ENCODE peak calls at places on chromosomes 16 and 17, in four cellular contexts. One of them, this sample, is unnamed.

GRCh38 chr16:2026461-2027023 is at the start of gene NHERF2:
- ATAC-seq in gastroesophageal sphincter: peak
- ATAC-seq in activated naive CD8-positive, alpha-beta T cell treated with anti-CD3 and anti-CD28 coated beads, Interleukin-2, amount 50 U/mL, for 24 hours: no peak
- ATAC-seq in PC-3: peak
- ATAC-seq in this sample: no peak

GRCh38 chr16:82439678-82440293 is 187.0 kb upstream of the CDH13 start:
- ATAC-seq in gastroesophageal sphincter: no peak
- ATAC-seq in activated naive CD8-positive, alpha-beta T cell treated with anti-CD3 and anti-CD28 coated beads, Interleukin-2, amount 50 U/mL, for 24 hours: no peak
- ATAC-seq in PC-3: no peak
- ATAC-seq in this sample: no peak

GRCh38 chr16:53511403-53512280 is 8.6 kb upstream of the AKTIP start:
- ATAC-seq in gastroesophageal sphincter: no peak
- ATAC-seq in activated naive CD8-positive, alpha-beta T cell treated with anti-CD3 and anti-CD28 coated beads, Interleukin-2, amount 50 U/mL, for 24 hours: no peak
- ATAC-seq in PC-3: peak
- ATAC-seq in this sample: peak

GRCh38 chr17:73126716-73127473 is 34.4 kb upstream of the SLC39A11 start:
- ATAC-seq in gastroesophageal sphincter: no peak
- ATAC-seq in activated naive CD8-positive, alpha-beta T cell treated with anti-CD3 and anti-CD28 coated beads, Interleukin-2, amount 50 U/mL, for 24 hours: no peak
- ATAC-seq in PC-3: no peak
- ATAC-seq in this sample: no peak

GRCh38 chr17:32310927-32311568 is 30.9 kb downstream of the C17orf75 start:
- ATAC-seq in gastroesophageal sphincter: no peak
- ATAC-seq in activated naive CD8-positive, alpha-beta T cell treated with anti-CD3 and anti-CD28 coated beads, Interleukin-2, amount 50 U/mL, for 24 hours: no peak
- ATAC-seq in PC-3: no peak
- ATAC-seq in this sample: no peak

GRCh38 chr16:66714659-66715307 is 18.2 kb upstream of the CMTM4 start:
- ATAC-seq in gastroesophageal sphincter: no peak
- ATAC-seq in activated naive CD8-positive, alpha-beta T cell treated with anti-CD3 and anti-CD28 coated beads, Interleukin-2, amount 50 U/mL, for 24 hours: no peak
- ATAC-seq in PC-3: no peak
- ATAC-seq in this sample: peak

GRCh38 chr16:83968891-83969672 is 1.0 kb downstream of the NECAB2 start:
- ATAC-seq in gastroesophageal sphincter: no peak
- ATAC-seq in activated naive CD8-positive, alpha-beta T cell treated with anti-CD3 and anti-CD28 coated beads, Interleukin-2, amount 50 U/mL, for 24 hours: no peak
- ATAC-seq in PC-3: no peak
- ATAC-seq in this sample: no peak

GRCh38 chr17:45170280-45170975 is 8.8 kb downstream of the HEXIM2 start:
- ATAC-seq in gastroesophageal sphincter: peak
- ATAC-seq in activated naive CD8-positive, alpha-beta T cell treated with anti-CD3 and anti-CD28 coated beads, Interleukin-2, amount 50 U/mL, for 24 hours: peak
- ATAC-seq in PC-3: no peak
- ATAC-seq in this sample: no peak

GRCh38 chr17:68134731-68135130 is 99.2 kb downstream of the KPNA2 start:
- ATAC-seq in gastroesophageal sphincter: no peak
- ATAC-seq in activated naive CD8-positive, alpha-beta T cell treated with anti-CD3 and anti-CD28 coated beads, Interleukin-2, amount 50 U/mL, for 24 hours: no peak
- ATAC-seq in PC-3: no peak
- ATAC-seq in this sample: no peak

GRCh38 chr16:1002399-1003161 is 21.0 kb downstream of the SOX8 start:
- ATAC-seq in gastroesophageal sphincter: peak
- ATAC-seq in activated naive CD8-positive, alpha-beta T cell treated with anti-CD3 and anti-CD28 coated beads, Interleukin-2, amount 50 U/mL, for 24 hours: peak
- ATAC-seq in PC-3: peak
- ATAC-seq in this sample: peak

GRCh38 chr17:59842901-59843652 is 49.7 kb downstream of the TUBD1 start:
- ATAC-seq in gastroesophageal sphincter: no peak
- ATAC-seq in activated naive CD8-positive, alpha-beta T cell treated with anti-CD3 and anti-CD28 coated beads, Interleukin-2, amount 50 U/mL, for 24 hours: peak
- ATAC-seq in PC-3: peak
- ATAC-seq in this sample: peak

GRCh38 chr17:56786989-56787482 is 46.7 kb downstream of the C17orf67 start:
- ATAC-seq in gastroesophageal sphincter: no peak
- ATAC-seq in activated naive CD8-positive, alpha-beta T cell treated with anti-CD3 and anti-CD28 coated beads, Interleukin-2, amount 50 U/mL, for 24 hours: peak
- ATAC-seq in PC-3: peak
- ATAC-seq in this sample: peak

GRCh38 chr16:85018529-85019236 is 7.3 kb upstream of the ZDHHC7 start:
- ATAC-seq in gastroesophageal sphincter: no peak
- ATAC-seq in activated naive CD8-positive, alpha-beta T cell treated with anti-CD3 and anti-CD28 coated beads, Interleukin-2, amount 50 U/mL, for 24 hours: no peak
- ATAC-seq in PC-3: no peak
- ATAC-seq in this sample: no peak

GRCh38 chr17:4492762-4493561 is 5.7 kb upstream of the SPNS2 start:
- ATAC-seq in gastroesophageal sphincter: no peak
- ATAC-seq in activated naive CD8-positive, alpha-beta T cell treated with anti-CD3 and anti-CD28 coated beads, Interleukin-2, amount 50 U/mL, for 24 hours: peak
- ATAC-seq in PC-3: peak
- ATAC-seq in this sample: peak